ENCODE peak calls at places on chromosomes 1 and 21, in nine cellular contexts. One of them, this sample, is unnamed.

GRCh38 chr1:207077470-207078377 is 10.9 kb upstream of the C4BPB start:
- DNase-seq in right atrium auricular region: peak; percentile 77
- DNase-seq in sigmoid colon: peak; percentile 73
- DNase-seq in tibial nerve: peak; percentile 90
- DNase-seq in upper lobe of right lung: no peak
- DNase-seq in suprapubic skin: no peak
- DNase-seq in naive thymus-derived CD4-positive, alpha-beta T cell: peak; percentile 78
- DNase-seq in cardiac muscle cell: peak; percentile 89
- DNase-seq in adrenal gland: peak; percentile 83
- DNase-seq in this sample: peak; percentile 75

GRCh38 chr1:93448292-93448982 is 519 bp downstream of the FNBP1L start:
- DNase-seq in cardiac muscle cell: peak; percentile 32
- DNase-seq in adrenal gland: peak; percentile 65
- DNase-seq in upper lobe of right lung: peak; percentile 80
- DNase-seq in naive thymus-derived CD4-positive, alpha-beta T cell: no peak
- DNase-seq in tibial nerve: no peak
- DNase-seq in sigmoid colon: peak; percentile 80
- DNase-seq in suprapubic skin: no peak
- DNase-seq in right atrium auricular region: no peak
- DNase-seq in this sample: peak; percentile 78

GRCh38 chr1:81678779-81679178 is 122.0 kb upstream of the ADGRL2 start:
- DNase-seq in tibial nerve: no peak
- DNase-seq in cardiac muscle cell: no peak
- DNase-seq in sigmoid colon: no peak
- DNase-seq in naive thymus-derived CD4-positive, alpha-beta T cell: no peak
- DNase-seq in adrenal gland: no peak
- DNase-seq in suprapubic skin: no peak
- DNase-seq in upper lobe of right lung: no peak
- DNase-seq in right atrium auricular region: no peak
- DNase-seq in this sample: no peak

GRCh38 chr21:26447932-26448331 is 125.2 kb downstream of the CYYR1 start:
- DNase-seq in upper lobe of right lung: no peak
- DNase-seq in right atrium auricular region: no peak
- DNase-seq in adrenal gland: no peak
- DNase-seq in sigmoid colon: no peak
- DNase-seq in naive thymus-derived CD4-positive, alpha-beta T cell: no peak
- DNase-seq in cardiac muscle cell: no peak
- DNase-seq in suprapubic skin: no peak
- DNase-seq in tibial nerve: no peak
- DNase-seq in this sample: no peak

GRCh38 chr1:155860939-155861496 is 1.7 kb downstream of the SYT11 start:
- DNase-seq in suprapubic skin: no peak
- DNase-seq in naive thymus-derived CD4-positive, alpha-beta T cell: no peak
- DNase-seq in tibial nerve: no peak
- DNase-seq in adrenal gland: no peak
- DNase-seq in cardiac muscle cell: no peak
- DNase-seq in sigmoid colon: no peak
- DNase-seq in upper lobe of right lung: no peak
- DNase-seq in right atrium auricular region: no peak
- DNase-seq in this sample: no peak

GRCh38 chr1:51519857-51520699 is 1.0 kb upstream of the EPS15 start:
- DNase-seq in adrenal gland: peak; percentile 64
- DNase-seq in sigmoid colon: no peak
- DNase-seq in tibial nerve: no peak
- DNase-seq in right atrium auricular region: no peak
- DNase-seq in naive thymus-derived CD4-positive, alpha-beta T cell: peak; percentile 11
- DNase-seq in suprapubic skin: no peak
- DNase-seq in upper lobe of right lung: no peak
- DNase-seq in cardiac muscle cell: peak; percentile 85
- DNase-seq in this sample: no peak

GRCh38 chr1:191498318-191498717 is 659.9 kb upstream of the RGS18 start:
- DNase-seq in tibial nerve: no peak
- DNase-seq in right atrium auricular region: no peak
- DNase-seq in suprapubic skin: no peak
- DNase-seq in naive thymus-derived CD4-positive, alpha-beta T cell: no peak
- DNase-seq in sigmoid colon: no peak
- DNase-seq in adrenal gland: no peak
- DNase-seq in upper lobe of right lung: no peak
- DNase-seq in cardiac muscle cell: peak; percentile 14
- DNase-seq in this sample: no peak

GRCh38 chr1:52520149-52520548 is 32.7 kb downstream of the TUT4 start:
- DNase-seq in naive thymus-derived CD4-positive, alpha-beta T cell: no peak
- DNase-seq in tibial nerve: no peak
- DNase-seq in right atrium auricular region: no peak
- DNase-seq in adrenal gland: no peak
- DNase-seq in sigmoid colon: no peak
- DNase-seq in cardiac muscle cell: peak; percentile 17
- DNase-seq in suprapubic skin: no peak
- DNase-seq in upper lobe of right lung: no peak
- DNase-seq in this sample: no peak

GRCh38 chr1:10685851-10686403 is 110.5 kb downstream of the CASZ1 start:
- DNase-seq in cardiac muscle cell: peak; percentile 74
- DNase-seq in sigmoid colon: no peak
- DNase-seq in tibial nerve: no peak
- DNase-seq in right atrium auricular region: no peak
- DNase-seq in upper lobe of right lung: no peak
- DNase-seq in adrenal gland: peak; percentile 70
- DNase-seq in suprapubic skin: no peak
- DNase-seq in naive thymus-derived CD4-positive, alpha-beta T cell: no peak
- DNase-seq in this sample: peak; percentile 46

GRCh38 chr1:115062542-115063004 is 26.7 kb downstream of the TSPAN2 start:
- DNase-seq in right atrium auricular region: no peak
- DNase-seq in suprapubic skin: no peak
- DNase-seq in adrenal gland: peak; percentile 4
- DNase-seq in naive thymus-derived CD4-positive, alpha-beta T cell: peak; percentile 97
- DNase-seq in cardiac muscle cell: peak; percentile 13
- DNase-seq in upper lobe of right lung: peak; percentile 70
- DNase-seq in tibial nerve: no peak
- DNase-seq in sigmoid colon: no peak
- DNase-seq in this sample: no peak

GRCh38 chr1:240312872-240313271 is 221.2 kb downstream of the FMN2 start:
- DNase-seq in tibial nerve: no peak
- DNase-seq in naive thymus-derived CD4-positive, alpha-beta T cell: no peak
- DNase-seq in sigmoid colon: no peak
- DNase-seq in cardiac muscle cell: peak; percentile 29
- DNase-seq in upper lobe of right lung: no peak
- DNase-seq in suprapubic skin: no peak
- DNase-seq in right atrium auricular region: no peak
- DNase-seq in adrenal gland: no peak
- DNase-seq in this sample: no peak

GRCh38 chr1:57489342-57490036 is 65.6 kb upstream of the DAB1 start:
- DNase-seq in tibial nerve: no peak
- DNase-seq in cardiac muscle cell: peak; percentile 63
- DNase-seq in adrenal gland: no peak
- DNase-seq in suprapubic skin: no peak
- DNase-seq in sigmoid colon: no peak
- DNase-seq in upper lobe of right lung: no peak
- DNase-seq in naive thymus-derived CD4-positive, alpha-beta T cell: no peak
- DNase-seq in right atrium auricular region: no peak
- DNase-seq in this sample: no peak

GRCh38 chr1:103198996-103199395 is 90.7 kb upstream of the COL11A1 start:
- DNase-seq in upper lobe of right lung: no peak
- DNase-seq in cardiac muscle cell: no peak
- DNase-seq in naive thymus-derived CD4-positive, alpha-beta T cell: no peak
- DNase-seq in adrenal gland: no peak
- DNase-seq in suprapubic skin: no peak
- DNase-seq in sigmoid colon: no peak
- DNase-seq in tibial nerve: no peak
- DNase-seq in right atrium auricular region: no peak
- DNase-seq in this sample: no peak

GRCh38 chr1:15123298-15123697 is 30.2 kb upstream of the TMEM51 start:
- DNase-seq in adrenal gland: no peak
- DNase-seq in naive thymus-derived CD4-positive, alpha-beta T cell: no peak
- DNase-seq in cardiac muscle cell: no peak
- DNase-seq in upper lobe of right lung: no peak
- DNase-seq in tibial nerve: no peak
- DNase-seq in sigmoid colon: no peak
- DNase-seq in right atrium auricular region: no peak
- DNase-seq in suprapubic skin: no peak
- DNase-seq in this sample: no peak

GRCh38 chr21:31162827-31163226 is 124.6 kb upstream of the KRTAP19-8 start:
- DNase-seq in adrenal gland: no peak
- DNase-seq in upper lobe of right lung: no peak
- DNase-seq in cardiac muscle cell: peak; percentile 31
- DNase-seq in sigmoid colon: no peak
- DNase-seq in naive thymus-derived CD4-positive, alpha-beta T cell: no peak
- DNase-seq in suprapubic skin: no peak
- DNase-seq in right atrium auricular region: no peak
- DNase-seq in tibial nerve: no peak
- DNase-seq in this sample: no peak

GRCh38 chr1:77288275-77288674 is 6.5 kb downstream of the AK5 start:
- DNase-seq in tibial nerve: no peak
- DNase-seq in upper lobe of right lung: no peak
- DNase-seq in suprapubic skin: no peak
- DNase-seq in sigmoid colon: no peak
- DNase-seq in adrenal gland: no peak
- DNase-seq in cardiac muscle cell: peak; percentile 67
- DNase-seq in right atrium auricular region: no peak
- DNase-seq in naive thymus-derived CD4-positive, alpha-beta T cell: no peak
- DNase-seq in this sample: no peak

GRCh38 chr1:58983633-58984301 is 199.9 kb upstream of the JUN start:
- DNase-seq in naive thymus-derived CD4-positive, alpha-beta T cell: no peak
- DNase-seq in tibial nerve: no peak
- DNase-seq in adrenal gland: no peak
- DNase-seq in suprapubic skin: no peak
- DNase-seq in sigmoid colon: no peak
- DNase-seq in right atrium auricular region: peak; percentile 58
- DNase-seq in cardiac muscle cell: no peak
- DNase-seq in upper lobe of right lung: no peak
- DNase-seq in this sample: no peak

GRCh38 chr1:112701227-112702066 is 5.5 kb downstream of the RHOC start:
- DNase-seq in suprapubic skin: no peak
- DNase-seq in naive thymus-derived CD4-positive, alpha-beta T cell: no peak
- DNase-seq in sigmoid colon: peak; percentile 58
- DNase-seq in right atrium auricular region: no peak
- DNase-seq in adrenal gland: no peak
- DNase-seq in cardiac muscle cell: no peak
- DNase-seq in upper lobe of right lung: no peak
- DNase-seq in tibial nerve: no peak
- DNase-seq in this sample: no peak

GRCh38 chr1:232226197-232226681 is 403.7 kb downstream of the SIPA1L2 start:
- DNase-seq in right atrium auricular region: peak; percentile 38
- DNase-seq in upper lobe of right lung: no peak
- DNase-seq in suprapubic skin: no peak
- DNase-seq in adrenal gland: no peak
- DNase-seq in naive thymus-derived CD4-positive, alpha-beta T cell: peak; percentile 24
- DNase-seq in sigmoid colon: no peak
- DNase-seq in cardiac muscle cell: peak; percentile 64
- DNase-seq in tibial nerve: no peak
- DNase-seq in this sample: no peak

GRCh38 chr1:197388801-197389200 is 120.7 kb downstream of the CRB1 start:
- DNase-seq in upper lobe of right lung: no peak
- DNase-seq in right atrium auricular region: no peak
- DNase-seq in tibial nerve: no peak
- DNase-seq in adrenal gland: no peak
- DNase-seq in cardiac muscle cell: peak; percentile 29
- DNase-seq in naive thymus-derived CD4-positive, alpha-beta T cell: no peak
- DNase-seq in sigmoid colon: no peak
- DNase-seq in suprapubic skin: no peak
- DNase-seq in this sample: no peak

GRCh38 chr1:84892657-84893618 is at the start of gene LPAR3:
- DNase-seq in sigmoid colon: no peak
- DNase-seq in right atrium auricular region: no peak
- DNase-seq in naive thymus-derived CD4-positive, alpha-beta T cell: no peak
- DNase-seq in tibial nerve: no peak
- DNase-seq in suprapubic skin: no peak
- DNase-seq in adrenal gland: no peak
- DNase-seq in cardiac muscle cell: peak; percentile 35
- DNase-seq in upper lobe of right lung: no peak
- DNase-seq in this sample: peak; percentile 84

GRCh38 chr1:183165456-183165855 is 20.6 kb upstream of the LAMC2 start:
- DNase-seq in right atrium auricular region: no peak
- DNase-seq in suprapubic skin: no peak
- DNase-seq in cardiac muscle cell: no peak
- DNase-seq in sigmoid colon: no peak
- DNase-seq in naive thymus-derived CD4-positive, alpha-beta T cell: no peak
- DNase-seq in tibial nerve: no peak
- DNase-seq in adrenal gland: no peak
- DNase-seq in upper lobe of right lung: no peak
- DNase-seq in this sample: no peak

GRCh38 chr21:42722153-42722552 is 68.7 kb downstream of the PDE9A start:
- DNase-seq in naive thymus-derived CD4-positive, alpha-beta T cell: no peak
- DNase-seq in upper lobe of right lung: peak; percentile 53
- DNase-seq in tibial nerve: no peak
- DNase-seq in cardiac muscle cell: no peak
- DNase-seq in right atrium auricular region: no peak
- DNase-seq in adrenal gland: no peak
- DNase-seq in sigmoid colon: no peak
- DNase-seq in suprapubic skin: no peak
- DNase-seq in this sample: no peak
- H3K4me3 ChIP-seq in naive thymus-derived CD4-positive, alpha-beta T cell: no peak overlapping the region
- H3K4me3 ChIP-seq in upper lobe of right lung: no peak overlapping the region
- H3K4me3 ChIP-seq in tibial nerve: no peak overlapping the region
- H3K4me3 ChIP-seq in cardiac muscle cell: no peak overlapping the region
- H3K4me3 ChIP-seq in right atrium auricular region: no peak overlapping the region
- H3K4me3 ChIP-seq in adrenal gland: no peak overlapping the region
- H3K4me3 ChIP-seq in sigmoid colon: no peak overlapping the region
- H3K4me3 ChIP-seq in suprapubic skin: no peak overlapping the region
- H3K4me3 ChIP-seq in this sample: no peak overlapping the region

GRCh38 chr1:167685844-167686243 is 35.9 kb upstream of the MPZL1 start:
- DNase-seq in sigmoid colon: no peak
- DNase-seq in adrenal gland: peak; percentile 26
- DNase-seq in cardiac muscle cell: no peak
- DNase-seq in right atrium auricular region: no peak
- DNase-seq in tibial nerve: no peak
- DNase-seq in suprapubic skin: no peak
- DNase-seq in upper lobe of right lung: no peak
- DNase-seq in naive thymus-derived CD4-positive, alpha-beta T cell: no peak
- DNase-seq in this sample: peak; percentile 37
- H3K4me1 ChIP-seq in sigmoid colon: peaks cover 57% of the 10 kb centered on the region
- H3K4me1 ChIP-seq in adrenal gland: peaks cover 15% of the 10 kb centered on the region
- H3K4me1 ChIP-seq in cardiac muscle cell: peaks cover 57% of the 10 kb centered on the region
- H3K4me1 ChIP-seq in right atrium auricular region: peaks cover 69% of the 10 kb centered on the region
- H3K4me1 ChIP-seq in tibial nerve: peaks cover 23% of the 10 kb centered on the region
- H3K4me1 ChIP-seq in suprapubic skin: peaks cover 16% of the 10 kb centered on the region
- H3K4me1 ChIP-seq in upper lobe of right lung: peaks cover 18% of the 10 kb centered on the region
- H3K4me1 ChIP-seq in naive thymus-derived CD4-positive, alpha-beta T cell: peaks cover 5% of the 10 kb centered on the region
- H3K4me1 ChIP-seq in this sample: peaks cover 14% of the 10 kb centered on the region

DNA sequence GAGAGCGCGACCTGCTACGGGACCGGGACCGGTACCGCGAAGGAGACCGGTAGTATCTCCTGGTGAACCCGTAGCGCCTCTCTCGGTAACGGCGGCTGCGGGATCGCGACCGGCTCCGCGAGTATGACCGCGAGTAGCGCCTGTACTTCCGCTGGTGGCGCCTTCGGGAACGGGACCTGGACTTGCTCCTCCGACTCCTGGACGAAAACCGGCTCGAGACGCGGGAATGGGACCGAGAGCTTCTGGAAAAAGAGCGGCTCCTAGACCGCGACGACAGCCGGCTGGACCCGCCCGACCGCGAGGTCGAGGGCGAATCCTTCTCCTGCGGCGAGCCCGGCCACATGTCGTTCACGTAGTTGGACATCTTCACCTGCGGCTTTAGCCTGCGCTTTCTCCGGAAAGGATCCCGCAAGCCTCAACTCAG is 642 bp downstream of the RSRP1 start:
- DNase-seq in upper lobe of right lung: peak; percentile 73
- DNase-seq in naive thymus-derived CD4-positive, alpha-beta T cell: no peak
- DNase-seq in cardiac muscle cell: no peak
- DNase-seq in suprapubic skin: no peak
- DNase-seq in sigmoid colon: peak; percentile 77
- DNase-seq in right atrium auricular region: no peak
- DNase-seq in tibial nerve: no peak
- DNase-seq in adrenal gland: peak; percentile 54
- DNase-seq in this sample: peak; percentile 38
- H3K36me3 ChIP-seq in upper lobe of right lung: peaks cover 51% of the 10 kb centered on the region
- H3K36me3 ChIP-seq in naive thymus-derived CD4-positive, alpha-beta T cell: peaks cover 50% of the 10 kb centered on the region
- H3K36me3 ChIP-seq in cardiac muscle cell: peaks cover 38% of the 10 kb centered on the region
- H3K36me3 ChIP-seq in suprapubic skin: peaks cover 37% of the 10 kb centered on the region
- H3K36me3 ChIP-seq in sigmoid colon: peaks cover 26% of the 10 kb centered on the region
- H3K36me3 ChIP-seq in right atrium auricular region: peaks cover 45% of the 10 kb centered on the region
- H3K36me3 ChIP-seq in tibial nerve: peaks cover 2% of the 10 kb centered on the region
- H3K36me3 ChIP-seq in adrenal gland: peaks cover 40% of the 10 kb centered on the region
- H3K36me3 ChIP-seq in this sample: no peaks in the 10 kb centered on the region

GRCh38 chr1:235972316-235973090 is 92.4 kb downstream of the NID1 start:
- DNase-seq in upper lobe of right lung: no peak
- DNase-seq in adrenal gland: peak; percentile 44
- DNase-seq in right atrium auricular region: no peak
- DNase-seq in suprapubic skin: no peak
- DNase-seq in cardiac muscle cell: peak; percentile 88
- DNase-seq in naive thymus-derived CD4-positive, alpha-beta T cell: no peak
- DNase-seq in sigmoid colon: peak; percentile 48
- DNase-seq in tibial nerve: no peak
- DNase-seq in this sample: no peak
- H3K4me3 ChIP-seq in upper lobe of right lung: peak overlapping the region; percentile 45
- H3K4me3 ChIP-seq in adrenal gland: no peak overlapping the region
- H3K4me3 ChIP-seq in right atrium auricular region: peak overlapping the region; percentile 46
- H3K4me3 ChIP-seq in suprapubic skin: peak overlapping the region; percentile 41
- H3K4me3 ChIP-seq in cardiac muscle cell: peak overlapping the region; percentile 18
- H3K4me3 ChIP-seq in naive thymus-derived CD4-positive, alpha-beta T cell: peak overlapping the region; percentile 14
- H3K4me3 ChIP-seq in sigmoid colon: peak overlapping the region; percentile 49
- H3K4me3 ChIP-seq in tibial nerve: peak overlapping the region; percentile 40
- H3K4me3 ChIP-seq in this sample: peak overlapping the region; percentile 44

This sample was measured in testis.